ENCODE peak calls at places on chromosomes 7 and 10, in four cellular contexts. L is lower lobe of right lung, O is psoas muscle, U is tibial nerve. V is an unnamed sample. For H3K4me1, the result is how much of the 10 kb centered on the place peaks cover.

GRCh38 chr7:95886501-95887090 is 114.2 kb downstream of the DYNC1I1 start:
- DNase-seq in L (no peak), O (no peak), U (no peak), V (no peak)

GRCh38 chr7:131285558-131285957 is 42.1 kb upstream of the MKLN1 start:
- DNase-seq in U (peak), O (peak), L (no peak), V (no peak)

GRCh38 chr7:132782777-132783633 is 206.7 kb upstream of the PLXNA4 start:
- DNase-seq in O (no peak), L (no peak), U (no peak), V (no peak)

GRCh38 chr10:131176907-131177306 is 134.6 kb downstream of the TCERG1L start:
- DNase-seq in O (no peak), U (no peak), L (no peak), V (no peak)

GRCh38 chr7:151120896-151121295 is 34.6 kb downstream of the AGAP3 start:
- DNase-seq in U (no peak), L (peak), O (peak), V (no peak)

GRCh38 chr10:43299579-43299978 is 32.7 kb upstream of the RASGEF1A start:
- DNase-seq in L (no peak), U (no peak), O (no peak), V (no peak)

GRCh38 chr10:119233821-119234220 is 26.4 kb downstream of the GRK5 start:
- DNase-seq in O (no peak), U (no peak), L (no peak), V (no peak)

GRCh38 chr7:146146866-146147265 is 30.3 kb downstream of the CNTNAP2 start:
- DNase-seq in U (no peak), O (no peak), L (no peak), V (no peak)

GRCh38 chr7:144011458-144012230 is 11.5 kb downstream of the OR6B1 start:
- DNase-seq in L (no peak), U (no peak), O (no peak), V (no peak)

GRCh38 chr10:121823993-121824463 is 103.8 kb downstream of the ATE1 start:
- DNase-seq in U (no peak), L (no peak), O (no peak), V (no peak)

GRCh38 chr7:31633894-31634494 is 53.0 kb upstream of the PPP1R17 start:
- DNase-seq in U (peak), O (peak), L (no peak), V (peak)

GRCh38 chr10:133366751-133367150 is 6.4 kb downstream of the ECHS1 start:
- DNase-seq in O (no peak), L (no peak), U (no peak), V (no peak)

GRCh38 chr7:90626011-90626410 is 29.9 kb downstream of the CDK14 start:
- DNase-seq in O (no peak), L (no peak), U (no peak), V (no peak)

GRCh38 chr7:38694326-38694725 is 63.2 kb upstream of the AMPH start:
- DNase-seq in U (no peak), O (no peak), L (no peak), V (no peak)

GRCh38 chr7:19930051-19930450 is 156.6 kb upstream of the TMEM196 start:
- DNase-seq in U (no peak), L (no peak), O (no peak), V (no peak)

GRCh38 chr10:37563107-37563714 is 294.2 kb downstream of the ZNF248 start:
- DNase-seq in O (no peak), U (no peak), L (no peak), V (no peak)

GRCh38 chr10:99654791-99655190 is 4.5 kb upstream of the ENTPD7 start:
- DNase-seq in L (no peak), O (no peak), U (no peak), V (no peak)

GRCh38 chr7:114663502-114663901 is 248.9 kb downstream of the FOXP2 start:
- DNase-seq in O (no peak), U (no peak), L (no peak), V (no peak)

GRCh38 chr10:122142652-122143237 is 128.4 kb upstream of the BTBD16 start:
- DNase-seq in U (no peak), O (peak), L (no peak), V (peak)

GRCh38 chr7:90596745-90597526 is 815 bp downstream of the CDK14 start:
- DNase-seq in L (no peak), O (no peak), U (no peak), V (no peak)

GRCh38 chr10:25639646-25640045 is 294.4 kb upstream of the MYO3A start:
- DNase-seq in U (no peak), O (no peak), L (no peak), V (no peak)

GRCh38 chr7:55124989-55125875 is 106.4 kb downstream of the EGFR start:
- DNase-seq in O (no peak), L (no peak), U (no peak), V (peak)

GRCh38 chr10:111933937-111934336 is 249.6 kb downstream of the GPAM start:
- DNase-seq in L (no peak), O (no peak), U (no peak), V (no peak)

GRCh38 chr7:74216361-74216761 is 6.6 kb downstream of the LAT2 start:
- DNase-seq in U (no peak), L (no peak), O (no peak), V (no peak)

GRCh38 chr10:131473645-131474044 is 162.1 kb upstream of the TCERG1L start:
- DNase-seq in L (no peak), U (no peak), O (no peak), V (no peak)

GRCh38 chr10:55476129-55476528 is 675.1 kb upstream of the PCDH15 start:
- DNase-seq in O (no peak), L (no peak), U (no peak), V (no peak)

GRCh38 chr7:44615149-44615611 is 8.8 kb downstream of the OGDH start:
- DNase-seq in U (no peak), L (peak), O (peak), V (no peak)

GRCh38 chr7:40799-41750 is 151.3 kb upstream of the FAM20C start:
- DNase-seq in U (peak), L (peak), O (no peak), V (no peak)

GRCh38 chr10:1367938-1368697 is 311.9 kb downstream of the WDR37 start:
- DNase-seq in U (no peak), L (no peak), O (no peak), V (no peak)

GRCh38 chr10:94251098-94251497 is 111.6 kb downstream of the NOC3L start:
- DNase-seq in O (no peak), L (no peak), U (no peak), V (no peak)

GRCh38 chr10:48224979-48225560 is 49.4 kb downstream of the FRMPD2 start:
- DNase-seq in L (no peak), O (no peak), U (no peak), V (no peak)

GRCh38 chr7:51278797-51279196 is 37.8 kb downstream of the COBL start:
- DNase-seq in U (no peak), L (no peak), O (peak), V (no peak)

GRCh38 chr10:2263556-2263955 is 526.2 kb upstream of the ADARB2 start:
- DNase-seq in U (no peak), O (no peak), L (no peak), V (no peak)

GRCh38 chr10:131113892-131114291 is 197.6 kb downstream of the TCERG1L start:
- DNase-seq in U (no peak), L (no peak), O (no peak), V (no peak)

GRCh38 chr10:44627591-44628354 is 242.9 kb upstream of the CXCL12 start:
- DNase-seq in O (no peak), L (no peak), U (no peak), V (no peak)

GRCh38 chr7:96347471-96347870 is 25.6 kb upstream of the SLC25A13 start:
- DNase-seq in L (no peak), O (no peak), U (no peak), V (no peak)

DNA sequence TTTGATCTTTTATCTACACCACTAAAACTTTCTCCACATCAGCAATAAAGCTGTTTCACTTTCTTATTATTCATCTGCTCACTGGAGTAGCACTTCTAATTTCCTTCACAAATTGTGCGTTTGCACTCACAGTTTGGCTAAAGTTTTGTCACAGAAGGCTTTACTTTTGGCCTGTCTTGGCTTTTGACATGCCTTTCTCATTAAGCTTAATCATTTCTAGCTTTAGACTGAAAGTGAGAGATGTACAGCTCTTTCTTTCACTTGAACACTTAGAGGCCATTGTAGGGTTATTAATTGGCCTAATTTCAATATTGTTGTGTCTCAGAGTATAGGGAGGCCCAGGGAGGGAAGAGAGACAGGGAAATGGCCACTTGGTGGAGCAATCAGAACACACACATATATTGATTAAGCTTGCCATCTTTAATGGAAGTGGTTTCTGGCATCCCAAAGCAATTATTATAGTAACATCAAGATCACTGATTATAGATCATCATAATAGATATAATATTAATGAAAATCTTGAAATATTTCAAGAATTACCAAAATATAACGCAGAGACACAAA is 512.5 kb downstream of the ETV1 start:
- DNase-seq in O (no peak), L (no peak), U (no peak), V (no peak)
- TF ChIP-seq CTCF in O (no peak), L (no peak), U (no peak), V (peak)

GRCh38 chr10:116835658-116836057 is 13.6 kb upstream of the ENO4 start:
- DNase-seq in L (no peak), U (no peak), O (no peak), V (no peak)

GRCh38 chr10:116836087-116836486 is 13.2 kb upstream of the ENO4 start:
- DNase-seq in O (no peak), U (no peak), L (no peak), V (no peak)

GRCh38 chr10:116838143-116838725 is 11.1 kb upstream of the ENO4 start:
- DNase-seq in U (no peak), L (no peak), O (no peak), V (no peak)

GRCh38 chr10:116833986-116834760 is 15.1 kb upstream of the ENO4 start:
- DNase-seq in O (no peak), U (no peak), L (no peak), V (no peak)

DNA sequence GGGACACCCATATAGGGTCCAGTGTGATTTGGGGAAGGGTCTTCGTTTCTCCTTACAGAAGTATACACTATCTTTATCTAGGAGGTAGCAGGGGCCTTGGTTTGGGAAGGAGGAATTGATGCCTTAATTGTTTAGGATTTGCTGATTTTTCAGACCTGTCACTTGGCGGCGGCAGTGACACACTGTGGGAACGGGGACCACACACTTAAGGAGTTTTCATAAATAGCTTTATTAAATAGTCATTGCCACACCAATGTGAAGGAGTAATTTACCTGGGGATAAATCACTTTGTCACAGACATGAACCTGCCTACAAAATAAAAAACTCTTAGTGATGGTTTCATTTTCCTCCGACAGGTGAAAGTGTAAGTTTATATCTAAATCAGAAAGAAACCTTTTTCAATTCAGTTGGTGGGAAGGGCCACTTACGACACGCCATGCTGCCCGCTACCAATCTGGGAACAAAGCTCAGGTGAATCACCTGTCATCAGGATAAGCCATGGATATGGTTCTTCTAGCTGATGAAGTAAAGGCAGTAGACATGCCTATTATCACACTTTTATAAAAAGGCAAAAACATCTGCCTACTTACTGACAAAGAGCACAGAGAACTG is 12.3 kb upstream of the ENO4 start:
- DNase-seq in L (no peak), U (no peak), O (no peak), V (no peak)
- H3K4me1 ChIP-seq in L (under half), U (under half), O (under half), V (under half)

DNA sequence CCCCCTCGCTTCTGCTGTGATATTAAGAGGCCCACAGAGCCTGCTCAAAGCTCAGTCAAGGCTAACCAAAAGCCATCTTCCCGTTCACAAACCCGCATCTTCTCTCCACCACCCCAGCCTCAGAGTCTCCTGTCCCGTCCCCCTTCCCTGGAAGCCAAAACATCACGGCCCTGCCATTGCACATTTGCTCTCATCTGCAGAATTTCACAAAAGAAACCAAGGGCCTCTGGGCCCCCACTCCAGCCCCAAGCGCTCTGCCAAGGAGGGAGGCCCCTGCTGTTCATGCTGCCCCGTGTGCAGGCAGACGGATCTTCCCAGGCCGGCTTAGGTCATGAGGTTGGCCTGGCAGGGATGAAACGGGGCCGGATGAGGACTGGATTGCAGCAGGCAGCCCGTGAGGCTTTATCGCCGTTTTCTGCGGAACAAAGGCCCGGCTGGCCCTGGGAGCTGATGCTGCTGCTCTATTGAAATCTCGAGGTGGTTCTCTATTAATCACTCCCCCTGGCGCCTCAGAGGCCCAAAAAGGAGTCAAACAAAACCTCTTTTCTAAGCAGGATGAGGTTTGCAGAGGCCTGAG is 31.5 kb upstream of the FOXK1 start:
- DNase-seq in O (peak), U (no peak), L (no peak), V (no peak)
- TF ChIP-seq CTCF in O (no peak), U (no peak), L (no peak), V (no peak)

GRCh38 chr10:30439931-30440330 is 5.9 kb downstream of the MAP3K8 start:
- DNase-seq in U (no peak), L (no peak), O (no peak), V (no peak)
- H3K4me1 ChIP-seq in U (half or more), L (half or more), O (half or more), V (under half)

GRCh38 chr10:88399240-88399639 is 183.9 kb downstream of the RNLS start:
- DNase-seq in O (no peak), U (no peak), L (no peak), V (no peak)

GRCh38 chr10:88404133-88404532 is 179.0 kb downstream of the RNLS start:
- DNase-seq in L (no peak), U (no peak), O (no peak), V (no peak)

GRCh38 chr10:88401671-88402347 is 181.3 kb downstream of the RNLS start:
- DNase-seq in O (no peak), L (no peak), U (no peak), V (no peak)
- TF ChIP-seq CTCF in O (peak), L (peak), U (no peak), V (peak)

GRCh38 chr7:47766151-47766550 is 182.1 kb downstream of the PKD1L1 start:
- DNase-seq in O (no peak), U (no peak), L (no peak), V (no peak)

GRCh38 chr7:47765373-47765979 is 182.8 kb downstream of the PKD1L1 start:
- DNase-seq in L (no peak), U (no peak), O (no peak), V (no peak)

GRCh38 chr7:47762746-47763062 is 180.8 kb upstream of the TNS3 start:
- DNase-seq in U (no peak), O (no peak), L (no peak), V (no peak)

GRCh38 chr7:47763063-47763974 is 181.4 kb upstream of the TNS3 start:
- DNase-seq in O (no peak), L (no peak), U (peak), V (peak)

GRCh38 chr7:47764746-47765145 is 182.8 kb upstream of the TNS3 start:
- DNase-seq in O (no peak), U (no peak), L (no peak), V (no peak)
- H3K4me1 ChIP-seq in O (under half), U (under half), L (under half), V (under half)

GRCh38 chr7:29764227-29764626 is 42.1 kb upstream of the WIPF3 start:
- DNase-seq in U (no peak), L (no peak), O (no peak), V (no peak)
- TF ChIP-seq CTCF in U (no peak), L (no peak), O (peak), V (no peak)

DNA sequence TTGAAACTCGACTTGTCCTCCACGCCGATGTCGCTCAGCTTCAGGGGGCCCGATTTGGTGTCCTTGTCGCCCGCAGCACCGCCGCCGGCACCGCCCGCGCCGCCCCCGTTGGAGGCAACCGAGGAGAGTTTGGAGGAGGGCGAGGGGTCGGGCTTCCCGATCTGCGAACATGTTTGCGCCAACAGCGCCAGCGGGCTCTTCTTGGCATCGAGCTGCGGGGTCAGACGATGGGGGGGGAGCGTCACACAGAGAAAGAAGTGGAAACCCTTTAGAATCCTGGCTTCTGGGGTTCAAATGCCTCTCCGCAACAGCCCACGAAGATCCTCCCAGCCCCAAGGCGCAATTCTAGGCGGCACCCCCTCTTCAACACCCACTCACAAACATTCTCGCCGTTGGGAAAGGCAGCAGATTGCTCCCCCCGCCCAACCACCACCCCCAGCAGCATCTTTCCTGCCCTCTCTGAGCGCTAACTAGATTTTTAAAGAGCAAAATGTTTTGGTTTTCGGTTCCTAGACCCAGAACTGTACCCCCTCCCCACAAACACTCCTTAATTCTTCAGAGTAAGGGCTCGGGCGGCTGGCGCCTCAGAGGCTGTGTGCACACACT is 1.3 kb downstream of the ZNF503 start:
- DNase-seq in O (no peak), L (peak), U (no peak), V (no peak)
- H3K4me1 ChIP-seq in O (under half), L (under half), U (under half), V (under half)

GRCh38 chr7:65454479-65454878 is 80.8 kb downstream of the ZNF92 start:
- DNase-seq in O (no peak), U (no peak), L (no peak), V (no peak)

GRCh38 chr7:65457705-65458104 is 84.0 kb downstream of the ZNF92 start:
- DNase-seq in O (no peak), L (no peak), U (no peak), V (no peak)

GRCh38 chr7:65449505-65449852 is 75.8 kb downstream of the ZNF92 start:
- DNase-seq in L (no peak), U (no peak), O (no peak), V (no peak)

GRCh38 chr7:65448824-65449504 is 75.3 kb downstream of the ZNF92 start:
- DNase-seq in L (no peak), O (no peak), U (no peak), V (no peak)

DNA sequence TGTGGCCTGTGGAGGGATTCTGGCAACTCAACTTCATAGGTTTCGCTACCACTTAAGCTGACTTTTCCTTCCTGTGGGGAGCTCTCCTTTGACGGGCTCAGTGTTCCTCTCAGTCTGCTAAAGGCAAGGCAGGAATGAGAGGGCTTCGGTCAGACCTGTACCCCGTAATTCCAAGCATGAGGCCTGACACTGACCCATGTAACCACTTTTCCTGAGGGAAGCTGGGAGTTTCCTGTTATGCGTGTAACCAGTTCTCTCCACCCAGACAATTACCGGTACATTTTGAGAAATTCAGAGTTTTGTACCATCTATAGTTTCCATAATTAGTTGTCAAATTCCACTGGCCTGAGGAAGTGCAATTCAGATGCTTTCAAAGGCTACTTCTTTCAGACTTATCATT is 80.0 kb downstream of the ZNF92 start:
- DNase-seq in L (no peak), O (no peak), U (no peak), V (no peak)
- TF ChIP-seq CTCF in L (no peak), O (no peak), U (no peak), V (no peak)

V was measured in BE2C.